ENCODE peak calls at places on chromosomes 3 and 15, in five cellular contexts. V is AG09319, B is pons, Q is iris pigment epithelial cell, F is iPS-NIHi11. I is an unnamed sample.

GRCh38 chr15:38536201-38536676 is 28.4 kb downstream of the RASGRP1 start:
- DNase-seq in F (no peak), Q (peak; percentile 96), V (peak; percentile 25), B (no peak), I (peak; percentile 67)

GRCh38 chr3:98980915-98981596 is 79.6 kb upstream of the DCBLD2 start:
- DNase-seq in V (no peak), Q (peak; percentile 83), B (no peak), F (no peak), I (no peak)

GRCh38 chr3:50474717-50475116 is 28.7 kb downstream of the CACNA2D2 start:
- DNase-seq in V (no peak), F (no peak), B (peak; percentile 3), Q (peak; percentile 58), I (no peak)

GRCh38 chr15:101054116-101054515 is 135.0 kb downstream of the LRRK1 start:
- DNase-seq in Q (no peak), B (no peak), V (no peak), F (no peak), I (peak; percentile 8)

GRCh38 chr3:66276705-66277274 is 56.0 kb downstream of the SLC25A26 start:
- DNase-seq in Q (peak; percentile 83), F (peak; percentile 38), B (peak; percentile 92), V (peak; percentile 52), I (peak; percentile 75)

GRCh38 chr15:55267401-55268053 is 22.1 kb downstream of the RAB27A start:
- DNase-seq in B (peak; percentile 36), F (no peak), Q (peak; percentile 61), V (no peak), I (no peak)

GRCh38 chr15:80527961-80528360 is 123.8 kb downstream of the ARNT2 start:
- DNase-seq in F (no peak), Q (no peak), B (no peak), V (no peak), I (no peak)

GRCh38 chr15:79329186-79329611 is 18.3 kb downstream of the TMED3 start:
- DNase-seq in B (no peak), V (no peak), Q (peak; percentile 86), F (no peak), I (no peak)

GRCh38 chr15:63292241-63292640 is 14.8 kb downstream of the APH1B start:
- DNase-seq in V (no peak), Q (no peak), F (no peak), B (no peak), I (no peak)

GRCh38 chr3:124760601-124761000 is 30.3 kb downstream of the UMPS start:
- DNase-seq in F (no peak), Q (peak; percentile 75), V (no peak), B (peak; percentile 74), I (no peak)

GRCh38 chr15:78620839-78621421 is at the start of gene CHRNA3:
- DNase-seq in Q (no peak), B (no peak), F (peak; percentile 78), V (no peak), I (no peak)

GRCh38 chr3:47681016-47681415 is 100.7 kb downstream of the SMARCC1 start:
- DNase-seq in V (no peak), B (peak; percentile 85), Q (no peak), F (no peak), I (no peak)

GRCh38 chr3:131526801-131527347 is 24.1 kb upstream of the MRPL3 start:
- DNase-seq in F (peak; percentile 71), B (no peak), V (peak; percentile 4), Q (peak; percentile 46), I (no peak)

GRCh38 chr3:146491303-146491702 is 21.9 kb upstream of the PLSCR2 start:
- DNase-seq in B (no peak), Q (peak; percentile 76), V (no peak), F (no peak), I (no peak)

GRCh38 chr15:49225572-49226281 is 55.7 kb downstream of the GALK2 start:
- DNase-seq in V (no peak), B (peak; percentile 39), F (peak; percentile 56), Q (peak; percentile 50), I (no peak)

GRCh38 chr15:63350178-63350621 is 31.4 kb downstream of the CA12 start:
- DNase-seq in F (no peak), V (no peak), B (no peak), Q (no peak), I (no peak)

GRCh38 chr15:57758556-57758955 is 52.0 kb downstream of the POLR2M start:
- DNase-seq in F (no peak), V (no peak), B (no peak), Q (no peak), I (no peak)

GRCh38 chr3:124557433-124558232 is 172.6 kb upstream of the UMPS start:
- DNase-seq in Q (peak; percentile 56), V (no peak), B (no peak), F (no peak), I (no peak)

GRCh38 chr3:15903164-15903563 is 105.4 kb upstream of the ANKRD28 start:
- DNase-seq in V (no peak), B (peak; percentile 23), Q (no peak), F (no peak), I (peak; percentile 83)

GRCh38 chr3:45414823-45415222 is 26.4 kb downstream of the LARS2 start:
- DNase-seq in F (no peak), V (no peak), B (no peak), Q (no peak), I (no peak)

GRCh38 chr3:33089515-33089914 is 7.4 kb downstream of the GLB1 start:
- DNase-seq in B (no peak), Q (no peak), F (no peak), V (no peak), I (no peak)

GRCh38 chr3:47374587-47374986 is 6.2 kb upstream of the PTPN23 start:
- DNase-seq in V (no peak), B (no peak), Q (no peak), F (no peak), I (no peak)

GRCh38 chr3:14680716-14681115 is 5.8 kb downstream of the C3orf20 start:
- DNase-seq in Q (peak; percentile 29), F (no peak), V (no peak), B (peak; percentile 20), I (no peak)

GRCh38 chr3:49593046-49593445 is 38.8 kb downstream of the BSN start:
- DNase-seq in B (no peak), V (no peak), F (no peak), Q (peak; percentile 32), I (no peak)

I was measured in sigmoid colon.